ENCODE peak calls at places on chromosomes 3 and 15, in five cellular contexts. X, G, H, J and O are unnamed samples. For H3K9me3, the result is how much of the 10 kb centered on the place peaks cover.

GRCh38 chr3:149291178-149291577 is 42.3 kb downstream of the TM4SF18 start:
- DNase-seq in X (no peak), G (no peak), J (no peak), H (peak), O (no peak)

GRCh38 chr15:59199775-59200465 is 6.7 kb upstream of the LDHAL6B start:
- DNase-seq in J (no peak), H (no peak), G (no peak), X (no peak), O (no peak)

GRCh38 chr3:127743676-127744075 is 70.9 kb downstream of the ABTB1 start:
- DNase-seq in X (no peak), H (no peak), G (no peak), J (no peak), O (no peak)

GRCh38 chr3:141915766-141916165 is 39.3 kb downstream of the ATP1B3 start:
- DNase-seq in X (no peak), H (no peak), G (no peak), J (no peak), O (no peak)

GRCh38 chr3:182760576-182761164 is 32.6 kb upstream of the ATP11B start:
- DNase-seq in J (no peak), G (no peak), H (no peak), X (no peak), O (no peak)

GRCh38 chr3:157495846-157496245 is 7.4 kb downstream of the VEPH1 start:
- DNase-seq in J (no peak), H (no peak), X (no peak), G (no peak), O (no peak)

GRCh38 chr15:83567318-83567717 is 86.6 kb upstream of the ADAMTSL3 start:
- DNase-seq in H (no peak), J (no peak), G (no peak), X (no peak), O (no peak)

GRCh38 chr3:126315083-126315658 is 42.0 kb downstream of the KLF15 start:
- DNase-seq in X (no peak), H (peak), G (no peak), J (peak), O (no peak)

GRCh38 chr3:149382091-149382467 is 4.6 kb upstream of the TM4SF1 start:
- DNase-seq in G (no peak), H (no peak), J (no peak), X (no peak), O (no peak)

GRCh38 chr3:194682651-194683310 is 2.9 kb upstream of the FAM43A start:
- DNase-seq in J (peak), G (peak), H (peak), X (peak), O (peak)

GRCh38 chr15:50116477-50116876 is 2.6 kb downstream of the ATP8B4 start:
- DNase-seq in H (no peak), G (no peak), J (peak), X (no peak), O (no peak)

GRCh38 chr3:139455855-139456254 is 20.5 kb downstream of the RBP2 start:
- DNase-seq in G (no peak), H (peak), J (no peak), X (no peak), O (no peak)

GRCh38 chr3:185552358-185552877 is at the start of gene LIPH:
- DNase-seq in J (no peak), G (no peak), H (no peak), X (no peak), O (no peak)

GRCh38 chr3:135650309-135650708 is 315.2 kb upstream of the PPP2R3A start:
- DNase-seq in G (no peak), H (no peak), X (no peak), J (no peak), O (no peak)

GRCh38 chr15:55758580-55758986 is 15.6 kb upstream of the PRTG start:
- DNase-seq in G (no peak), J (no peak), H (no peak), X (no peak), O (no peak)

GRCh38 chr3:129890125-129890524 is 3.4 kb downstream of the TMCC1 start:
- DNase-seq in X (no peak), G (no peak), H (no peak), J (no peak), O (no peak)

GRCh38 chr15:72599855-72600464 is 54.5 kb upstream of the GOLGA6B start:
- DNase-seq in X (no peak), G (no peak), H (peak), J (no peak), O (no peak)

GRCh38 chr15:61811952-61812351 is 248.3 kb downstream of the VPS13C start:
- DNase-seq in G (no peak), H (peak), J (no peak), X (no peak), O (no peak)

GRCh38 chr15:39239562-39239961 is 341.3 kb upstream of the THBS1 start:
- DNase-seq in H (no peak), X (no peak), J (no peak), G (no peak), O (no peak)

GRCh38 chr3:44913868-44914468 is 39.6 kb downstream of the TGM4 start:
- DNase-seq in G (peak), J (peak), X (peak), H (peak), O (peak)

GRCh38 chr3:44915702-44916438 is 41.5 kb downstream of the TGM4 start:
- DNase-seq in G (no peak), X (no peak), H (peak), J (no peak), O (no peak)

GRCh38 chr3:44918087-44918486 is 43.7 kb downstream of the TGM4 start:
- DNase-seq in X (no peak), G (no peak), J (no peak), H (no peak), O (no peak)

GRCh38 chr3:44918581-44918980 is 44.2 kb downstream of the TGM4 start:
- DNase-seq in G (no peak), H (no peak), J (no peak), X (no peak), O (no peak)

DNA sequence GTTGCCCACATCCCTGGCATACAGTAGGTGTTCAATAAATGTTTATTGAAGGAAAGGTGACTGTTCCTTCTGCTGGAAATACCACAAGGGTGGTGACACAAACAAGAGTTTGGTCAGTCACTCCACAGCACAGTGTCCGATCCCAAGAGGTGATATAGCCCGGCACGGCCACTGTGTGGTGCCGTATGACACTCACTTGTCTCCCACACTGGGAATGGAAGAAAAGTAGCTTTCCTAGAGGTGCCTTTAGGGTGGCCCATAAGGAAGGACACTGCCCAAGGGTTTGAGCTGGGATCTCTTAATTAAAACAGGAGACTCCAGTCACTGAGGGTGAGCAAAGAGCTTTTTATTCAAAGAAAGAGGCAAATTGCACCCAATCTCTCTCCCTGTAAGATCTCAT is 40.5 kb downstream of the TGM4 start:
- DNase-seq in G (no peak), H (peak), J (no peak), X (no peak), O (no peak)
- TF ChIP-seq CTCF in G (no peak), H (peak), J (peak), X (peak), O (peak)

GRCh38 chr3:23594897-23595670 is 210.7 kb upstream of the UBE2E1 start:
- DNase-seq in J (no peak), G (no peak), X (no peak), H (no peak), O (no peak)

GRCh38 chr3:23590874-23591273 is 214.9 kb upstream of the UBE2E1 start:
- DNase-seq in G (no peak), H (peak), X (no peak), J (no peak), O (no peak)

GRCh38 chr3:23594066-23594465 is 211.7 kb upstream of the UBE2E1 start:
- DNase-seq in J (no peak), X (no peak), H (no peak), G (no peak), O (no peak)

GRCh38 chr3:23591374-23591773 is 214.4 kb upstream of the UBE2E1 start:
- DNase-seq in X (no peak), G (no peak), J (no peak), H (no peak), O (no peak)

GRCh38 chr3:23592961-23593931 is 212.5 kb upstream of the UBE2E1 start:
- DNase-seq in J (no peak), X (no peak), H (no peak), G (no peak), O (no peak)
- H3K27ac ChIP-seq in J (no peak), X (no peak), H (no peak), G (no peak), O (no peak)

GRCh38 chr15:20357139-20358065 is 184.2 kb downstream of the GOLGA6L6 start:
- DNase-seq in H (no peak), G (peak), J (no peak), X (peak), O (no peak)
- H3K9me3 ChIP-seq in H (under half), G (under half), J (half or more), X (under half), O (under half)

GRCh38 chr3:187319699-187320302 is 28.3 kb upstream of the MASP1 start:
- DNase-seq in X (peak), J (peak), G (peak), H (peak), O (peak)
- TF ChIP-seq CTCF in X (peak), J (peak), G (peak), H (peak), O (peak)

DNA sequence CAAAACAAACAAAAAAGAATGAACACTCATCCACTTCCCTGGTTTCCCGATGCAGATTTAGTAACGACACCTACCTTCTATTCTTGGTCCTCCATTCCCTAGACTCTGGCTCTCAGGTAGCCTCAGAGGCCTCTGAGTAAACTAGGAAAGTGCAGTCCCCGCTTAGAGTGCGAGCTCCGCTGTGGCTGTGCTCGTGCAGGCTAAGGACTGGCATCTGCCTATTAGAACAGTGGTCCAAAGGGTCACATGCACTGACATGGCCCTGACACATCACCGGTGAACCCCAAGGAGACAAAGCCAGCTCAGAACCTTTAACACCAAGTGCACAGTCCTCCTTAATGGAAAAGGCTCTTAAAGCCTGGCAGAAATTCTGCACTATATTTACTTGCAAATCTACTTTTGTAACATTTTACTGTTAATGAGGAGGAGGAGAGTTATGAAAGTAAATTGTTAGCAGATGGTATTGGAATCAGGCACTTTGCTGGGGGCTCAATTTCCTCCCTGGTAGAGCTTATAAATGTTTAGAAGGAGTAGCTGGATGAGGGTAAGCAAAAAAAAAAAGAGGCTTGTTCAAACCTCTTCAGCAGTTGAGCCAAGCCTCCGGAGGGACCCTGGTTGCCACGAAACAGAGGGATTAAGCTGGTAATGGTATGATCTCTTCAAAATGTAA is 31.1 kb downstream of the VGLL4 start:
- DNase-seq in X (no peak), H (no peak), G (no peak), J (no peak), O (no peak)
- H3K27ac ChIP-seq in X (no peak), H (no peak), G (peak), J (no peak), O (peak)

GRCh38 chr3:175951047-175951694 is 1092.0 kb downstream of the NAALADL2 start:
- DNase-seq in J (no peak), H (no peak), X (no peak), G (no peak), O (no peak)
- H3K9me3 ChIP-seq in J (under half), H (under half), X (under half), G (under half), O (under half)

GRCh38 chr15:46166750-46167149 is 531.9 kb downstream of the SQOR start:
- DNase-seq in G (no peak), H (no peak), J (no peak), X (no peak), O (no peak)
- TF ChIP-seq CTCF in G (no peak), H (no peak), J (no peak), X (no peak), O (no peak)

GRCh38 chr3:48681541-48681880 is 4.2 kb downstream of the NCKIPSD start:
- DNase-seq in J (no peak), X (no peak), H (no peak), G (no peak), O (no peak)
- H3K27ac ChIP-seq in J (no peak), X (no peak), H (no peak), G (no peak), O (no peak)

GRCh38 chr15:84775867-84776449 is 27.6 kb downstream of the ZNF592 start:
- DNase-seq in X (no peak), H (no peak), J (no peak), G (no peak), O (no peak)
- H3K9me3 ChIP-seq in X (under half), H (under half), J (under half), G (under half), O (under half)